ENCODE peak calls at places on chromosomes 16 and 17, in seven cellular contexts. X is tibial nerve, J is esophagus squamous epithelium, D is stomach, V is spleen, F is A549, H is body of pancreas. Z is an unnamed sample.

GRCh38 chr17:73211745-73212144 is 18.9 kb downstream of the COG1 start:
- DNase-seq in V (no peak), X (no peak), J (no peak), H (no peak), F (no peak), D (no peak), Z (no peak)

GRCh38 chr17:68248199-68248825 is 469 bp downstream of the AMZ2 start:
- DNase-seq in V (no peak), F (no peak), J (no peak), D (peak; percentile 49), H (no peak), X (peak; percentile 41), Z (no peak)

GRCh38 chr17:44005865-44006580 is 1.6 kb downstream of the NAGS start:
- DNase-seq in V (peak; percentile 89), J (no peak), H (peak; percentile 44), X (no peak), D (peak; percentile 59), F (peak; percentile 32), Z (no peak)

GRCh38 chr17:59725691-59726090 is 18.2 kb downstream of the VMP1 start:
- DNase-seq in F (no peak), H (no peak), X (no peak), V (no peak), D (no peak), J (no peak), Z (no peak)

GRCh38 chr16:3149193-3149530 is 14.3 kb downstream of the ZNF213 start:
- DNase-seq in F (no peak), X (no peak), V (peak; percentile 67), D (no peak), H (no peak), J (no peak), Z (no peak)

GRCh38 chr16:68086336-68086821 is 1.2 kb downstream of the NFATC3 start:
- DNase-seq in X (no peak), J (no peak), F (peak; percentile 49), H (no peak), D (no peak), V (no peak), Z (no peak)

GRCh38 chr17:72460711-72461110 is 339.9 kb downstream of the SOX9 start:
- DNase-seq in F (peak; percentile 49), D (peak; percentile 35), X (no peak), H (no peak), V (no peak), J (no peak), Z (no peak)

GRCh38 chr16:2194852-2195315 is 1.5 kb downstream of the CASKIN1 start:
- DNase-seq in J (no peak), V (no peak), D (peak; percentile 74), X (no peak), F (peak; percentile 82), H (peak; percentile 71), Z (no peak)

GRCh38 chr16:73057369-73058210 is 9.7 kb upstream of the ZFHX3 start:
- DNase-seq in D (no peak), J (no peak), V (peak; percentile 84), X (no peak), F (no peak), H (peak; percentile 38), Z (peak; percentile 47)

GRCh38 chr17:15651583-15652110 is 32.1 kb upstream of the FBXW10B start:
- DNase-seq in D (peak; percentile 91), J (peak; percentile 31), F (peak; percentile 99), V (peak; percentile 90), H (peak; percentile 71), X (peak; percentile 88), Z (peak; percentile 85)

GRCh38 chr17:55155867-55156560 is 108.7 kb upstream of the HLF start:
- DNase-seq in J (no peak), F (no peak), D (no peak), X (no peak), H (no peak), V (no peak), Z (no peak)

GRCh38 chr17:76123749-76124581 is 17.1 kb downstream of the FOXJ1 start:
- DNase-seq in D (no peak), J (no peak), H (no peak), V (no peak), F (no peak), X (no peak), Z (no peak)

GRCh38 chr17:48177816-48178215 is 70.2 kb downstream of the SNX11 start:
- DNase-seq in J (no peak), D (no peak), F (no peak), V (no peak), X (no peak), H (no peak), Z (no peak)

GRCh38 chr17:13981881-13982280 is 87.4 kb upstream of the COX10 start:
- DNase-seq in H (no peak), X (no peak), V (no peak), F (no peak), D (no peak), J (no peak), Z (no peak)

GRCh38 chr16:54934536-54935410 is 4.1 kb downstream of the IRX5 start:
- DNase-seq in H (no peak), X (no peak), J (no peak), F (no peak), D (no peak), V (no peak), Z (no peak)

GRCh38 chr17:35053204-35053603 is 10.3 kb downstream of the RFFL start:
- DNase-seq in F (no peak), D (no peak), X (no peak), J (no peak), V (no peak), H (no peak), Z (no peak)

GRCh38 chr17:79002796-79003593 is 6.6 kb downstream of the CANT1 start:
- DNase-seq in H (no peak), J (no peak), X (no peak), D (no peak), V (no peak), F (no peak), Z (peak; percentile 12)
- H3K4me3 ChIP-seq in H (no peak overlapping the region), J (no peak overlapping the region), X (no peak overlapping the region), D (no peak overlapping the region), V (no peak overlapping the region), F (no peak overlapping the region), Z (no peak overlapping the region)

GRCh38 chr17:22599322-22599721 is 907.0 kb downstream of the KCNJ18 start:
- DNase-seq in H (no peak), V (no peak), X (no peak), D (no peak), F (no peak), J (no peak), Z (no peak)
- H3K9me3 ChIP-seq in H (no peaks in the 10 kb centered on the region), V (no peaks in the 10 kb centered on the region), X (no peaks in the 10 kb centered on the region), D (no peaks in the 10 kb centered on the region), F (no peaks in the 10 kb centered on the region), J (no peaks in the 10 kb centered on the region), Z (no peaks in the 10 kb centered on the region)

GRCh38 chr16:85554114-85554790 is 58.9 kb upstream of the GSE1 start:
- DNase-seq in D (peak; percentile 73), J (peak; percentile 39), X (peak; percentile 54), F (peak; percentile 81), H (peak; percentile 59), V (peak; percentile 90), Z (peak; percentile 50)

GRCh38 chr16:85552980-85553435 is 60.1 kb upstream of the GSE1 start:
- DNase-seq in J (no peak), D (no peak), X (no peak), F (no peak), H (no peak), V (no peak), Z (no peak)

GRCh38 chr16:85551319-85551978 is 61.7 kb upstream of the GSE1 start:
- DNase-seq in J (no peak), H (no peak), F (no peak), X (no peak), V (no peak), D (no peak), Z (no peak)

GRCh38 chr16:85554791-85555548 is 58.2 kb upstream of the GSE1 start:
- DNase-seq in D (peak; percentile 60), V (peak; percentile 90), J (no peak), F (peak; percentile 52), X (no peak), H (peak; percentile 63), Z (peak; percentile 80)

DNA sequence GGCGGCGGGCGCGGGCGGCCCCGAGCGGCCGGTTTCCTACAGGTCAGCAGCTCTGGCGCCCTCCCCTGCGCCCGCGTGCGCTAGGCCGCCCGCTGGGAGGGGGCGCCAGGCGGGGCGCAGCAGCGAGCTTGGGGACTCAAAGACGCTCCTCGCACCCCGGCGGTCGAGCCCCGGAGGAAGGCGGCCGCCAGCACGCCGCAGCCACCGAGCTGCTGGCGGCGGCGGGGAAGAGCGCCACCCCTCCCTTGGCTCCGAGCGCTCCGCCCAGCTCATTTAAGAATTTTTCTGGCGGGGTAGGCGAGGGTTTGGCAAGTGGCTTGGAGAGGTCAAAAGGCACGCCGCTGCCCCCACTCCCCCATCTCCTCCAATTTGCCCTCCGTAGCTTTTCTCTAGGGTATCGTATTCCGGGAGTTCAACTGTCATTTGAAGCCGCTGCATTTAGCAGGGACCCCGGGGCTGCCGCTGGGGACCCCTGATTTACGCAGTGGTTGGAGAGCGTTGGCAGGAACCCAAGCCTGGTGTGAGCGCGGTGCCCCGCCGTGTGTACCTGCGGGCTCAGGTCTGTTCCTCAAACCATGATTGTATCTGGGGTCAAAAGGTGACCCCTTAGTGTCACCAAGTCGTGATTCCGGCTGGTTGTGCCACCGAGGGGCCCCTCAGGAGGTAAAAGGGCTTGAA is 59.5 kb upstream of the GSE1 start:
- DNase-seq in D (peak; percentile 79), V (peak; percentile 93), J (no peak), H (peak; percentile 68), X (peak; percentile 45), F (peak; percentile 77), Z (peak; percentile 64)
- TF ChIP-seq POLR2A in D (no peak), V (no peak), J (no peak), H (peak; percentile 4), X (no peak), F (peak; percentile 51), Z (no peak)

DNA sequence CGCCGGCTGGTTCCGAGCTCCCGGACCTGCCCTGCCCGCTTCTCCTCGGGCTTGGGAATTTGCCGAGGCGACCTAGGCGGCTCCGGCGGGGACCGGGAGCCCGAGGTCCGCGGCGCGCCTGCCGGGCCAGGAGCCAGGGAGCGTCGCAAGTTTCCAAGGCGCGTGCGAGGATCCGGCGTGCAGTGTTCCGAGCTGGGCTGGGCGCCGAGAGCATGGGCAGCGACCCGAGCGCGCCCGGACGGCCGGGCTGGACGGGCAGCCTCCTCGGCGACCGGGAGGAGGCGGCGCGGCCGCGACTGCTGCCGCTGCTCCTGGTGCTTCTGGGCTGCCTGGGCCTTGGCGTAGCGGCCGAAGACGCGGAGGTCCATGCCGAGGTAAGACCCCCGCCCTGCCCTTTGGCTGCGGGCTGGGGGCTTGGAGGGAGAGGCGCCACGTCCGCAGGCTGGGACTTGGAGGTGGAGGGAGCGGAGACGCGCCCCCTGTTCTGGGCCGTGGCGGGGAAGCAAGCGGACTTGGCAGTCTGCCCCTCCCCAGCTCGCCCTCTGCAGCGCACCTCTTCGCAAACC is 668 bp downstream of the MMP15 start:
- DNase-seq in V (peak; percentile 78), H (peak; percentile 67), F (peak; percentile 64), X (no peak), D (peak; percentile 66), J (no peak), Z (peak; percentile 68)
- H3K4me3 ChIP-seq in V (peak overlapping the region; percentile 77), H (peak overlapping the region; percentile 43), F (peak overlapping the region; percentile 80), X (peak overlapping the region; percentile 49), D (peak overlapping the region; percentile 80), J (peak overlapping the region; percentile 77), Z (peak overlapping the region; percentile 56)

GRCh38 chr17:58094118-58094517 is 10.9 kb downstream of the DYNLL2 start:
- DNase-seq in H (no peak), V (no peak), D (no peak), F (no peak), J (no peak), X (no peak), Z (no peak)
- H3K9me3 ChIP-seq in H (no peaks in the 10 kb centered on the region), V (no peaks in the 10 kb centered on the region), D (no peaks in the 10 kb centered on the region), F (no peaks in the 10 kb centered on the region), J (no peaks in the 10 kb centered on the region), X (no peaks in the 10 kb centered on the region), Z (no peaks in the 10 kb centered on the region)

Z was measured in ovary.